ENCODE peak calls at places on chromosomes 13 and 19, in nine cellular contexts. G, B, M, Q, R, T, K, Y and C are unnamed samples.
A peak's percentile ranks its signal among the peaks of the same experiment; 100 is the strongest.

GRCh38 chr19:47122359-47123335 is 8.0 kb upstream of the SAE1 start:
- DNase-seq in G (no peak), R (no peak), M (no peak), Y (no peak), Q (no peak), T (no peak), K (peak; percentile 44), B (no peak), C (no peak)

GRCh38 chr13:57045816-57046691 is 94.7 kb upstream of the PRR20A start:
- DNase-seq in M (no peak), T (no peak), K (peak; percentile 4), G (no peak), Q (no peak), B (no peak), Y (no peak), R (no peak), C (no peak)

GRCh38 chr19:917323-918151 is at the start of gene KISS1R:
- DNase-seq in R (no peak), K (peak; percentile 75), G (peak; percentile 76), M (no peak), Y (no peak), T (no peak), B (no peak), Q (peak; percentile 50), C (no peak)

GRCh38 chr13:59679239-59679638 is 484.5 kb downstream of the DIAPH3 start:
- DNase-seq in B (no peak), R (no peak), M (no peak), Y (no peak), T (no peak), K (no peak), G (no peak), Q (no peak), C (no peak)

GRCh38 chr19:40365613-40366401 is 17.3 kb downstream of the PLD3 start:
- DNase-seq in R (peak; percentile 56), Q (peak; percentile 50), B (peak; percentile 51), M (peak; percentile 47), K (peak; percentile 89), T (no peak), G (peak; percentile 52), Y (peak; percentile 61), C (no peak)

GRCh38 chr19:29666634-29667389 is 1.6 kb downstream of the PLEKHF1 start:
- DNase-seq in Q (peak; percentile 44), K (peak; percentile 81), Y (peak; percentile 82), M (peak; percentile 58), G (peak; percentile 57), B (peak; percentile 83), R (peak; percentile 70), T (no peak), C (no peak)

GRCh38 chr13:69101841-69102240 is 1005.8 kb upstream of the ATXN8OS start:
- DNase-seq in Y (no peak), M (no peak), T (no peak), R (no peak), Q (no peak), B (no peak), G (no peak), K (no peak), C (no peak)

GRCh38 chr13:110138009-110138699 is 168.8 kb downstream of the COL4A1 start:
- DNase-seq in Q (peak; percentile 63), Y (peak; percentile 81), R (peak; percentile 43), K (peak; percentile 62), G (no peak), T (no peak), M (peak; percentile 53), B (peak; percentile 56), C (peak; percentile 52)

GRCh38 chr19:4472174-4472974 is at the start of gene HDGFL2:
- DNase-seq in G (no peak), M (no peak), K (no peak), Q (peak; percentile 63), B (no peak), T (no peak), Y (peak; percentile 18), R (no peak), C (no peak)

GRCh38 chr13:37959284-37959683 is 89.7 kb upstream of the TRPC4 start:
- DNase-seq in M (no peak), B (no peak), Y (no peak), T (no peak), R (no peak), K (no peak), G (no peak), Q (no peak), C (no peak)

GRCh38 chr19:610801-611505 is 21.3 kb downstream of the HCN2 start:
- DNase-seq in M (no peak), Y (peak; percentile 62), Q (no peak), B (peak; percentile 66), R (peak; percentile 61), K (no peak), T (no peak), G (peak; percentile 82), C (no peak)

GRCh38 chr13:60788156-60788829 is 391.3 kb downstream of the TDRD3 start:
- DNase-seq in K (no peak), M (no peak), Q (no peak), G (no peak), Y (peak; percentile 35), R (peak; percentile 22), B (peak; percentile 28), T (peak; percentile 30), C (peak; percentile 17)

GRCh38 chr13:60790620-60791019 is 393.6 kb downstream of the TDRD3 start:
- DNase-seq in Q (no peak), B (no peak), K (no peak), T (no peak), Y (no peak), M (no peak), G (no peak), R (no peak), C (no peak)

DNA sequence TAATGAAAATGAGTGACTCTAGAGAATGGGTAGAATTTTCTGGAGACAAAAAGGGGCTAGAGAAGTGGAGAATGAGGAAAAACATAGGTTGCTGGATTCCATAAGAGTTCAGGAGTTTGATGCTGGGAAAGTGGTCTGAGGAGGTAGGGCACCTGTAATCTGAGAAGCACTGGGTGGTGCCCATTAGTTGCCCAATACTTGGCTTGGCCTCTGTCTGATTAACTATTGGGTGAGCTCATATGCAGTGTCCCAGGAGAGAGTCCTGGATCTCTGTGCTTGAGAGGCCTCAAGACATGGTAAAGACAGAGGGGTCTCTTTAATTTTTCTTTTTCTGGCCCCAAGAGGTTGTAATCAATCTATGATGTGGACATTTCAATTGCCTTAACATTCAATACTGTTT is 390.1 kb downstream of the TDRD3 start:
- DNase-seq in M (no peak), K (no peak), B (no peak), T (no peak), G (no peak), R (no peak), Q (no peak), Y (no peak), C (no peak)
- H3K27ac ChIP-seq in M (no peak overlapping the region), K (no peak overlapping the region), B (no peak overlapping the region), T (no peak overlapping the region), G (no peak overlapping the region), R (no peak overlapping the region), Q (no peak overlapping the region), Y (no peak overlapping the region), C (no peak overlapping the region)

GRCh38 chr19:12933287-12934072 is at the start of gene FARSA:
- DNase-seq in Y (peak; percentile 95), T (no peak), K (peak; percentile 94), Q (peak; percentile 92), B (peak; percentile 94), G (peak; percentile 90), M (peak; percentile 95), R (peak; percentile 89), C (peak; percentile 74)
- TF ChIP-seq CTCF in Y (no peak), T (no peak), K (no peak), Q (no peak), B (no peak), G (no peak), M (no peak), R (no peak), C (no peak)

GRCh38 chr13:21691928-21692327 is 21.1 kb downstream of the FGF9 start:
- DNase-seq in B (no peak), K (no peak), T (no peak), M (no peak), R (no peak), G (no peak), Q (no peak), Y (no peak), C (no peak)

GRCh38 chr13:21695536-21695935 is 24.7 kb downstream of the FGF9 start:
- DNase-seq in T (no peak), K (no peak), B (no peak), G (no peak), Q (no peak), M (no peak), Y (no peak), R (no peak), C (no peak)

GRCh38 chr13:21696865-21697448 is 26.1 kb downstream of the FGF9 start:
- DNase-seq in M (no peak), T (no peak), Q (no peak), B (no peak), R (no peak), K (no peak), G (no peak), Y (no peak), C (no peak)

GRCh38 chr13:21691500-21691899 is 20.6 kb downstream of the FGF9 start:
- DNase-seq in Q (no peak), T (no peak), G (no peak), K (no peak), Y (no peak), B (no peak), R (no peak), M (no peak), C (no peak)

DNA sequence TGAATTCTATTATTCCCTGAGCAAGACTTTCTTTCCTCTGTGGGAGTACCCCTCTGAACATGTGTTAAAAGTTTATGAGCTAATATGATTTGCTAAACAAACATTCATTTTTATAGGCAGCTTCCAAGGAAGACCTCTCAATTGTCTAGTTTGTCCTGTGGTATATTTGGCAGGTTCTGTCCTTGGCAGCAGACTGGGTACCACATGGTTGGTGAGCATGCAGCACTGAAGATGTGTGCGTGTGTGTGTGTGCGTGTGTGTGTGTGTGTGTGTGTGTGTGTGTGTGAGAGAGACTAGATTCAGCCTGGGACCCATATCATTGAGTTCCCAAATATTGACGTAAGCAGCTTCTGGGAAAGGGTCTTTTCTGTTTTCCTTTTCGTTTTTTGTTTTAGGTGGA is 24.0 kb downstream of the FGF9 start:
- DNase-seq in Y (no peak), B (peak; percentile 73), M (no peak), G (no peak), Q (no peak), K (no peak), R (no peak), T (no peak), C (no peak)
- H3K27ac ChIP-seq in Y (no peak overlapping the region), B (no peak overlapping the region), M (no peak overlapping the region), G (no peak overlapping the region), Q (no peak overlapping the region), K (no peak overlapping the region), R (no peak overlapping the region), T (no peak overlapping the region), C (no peak overlapping the region)

DNA sequence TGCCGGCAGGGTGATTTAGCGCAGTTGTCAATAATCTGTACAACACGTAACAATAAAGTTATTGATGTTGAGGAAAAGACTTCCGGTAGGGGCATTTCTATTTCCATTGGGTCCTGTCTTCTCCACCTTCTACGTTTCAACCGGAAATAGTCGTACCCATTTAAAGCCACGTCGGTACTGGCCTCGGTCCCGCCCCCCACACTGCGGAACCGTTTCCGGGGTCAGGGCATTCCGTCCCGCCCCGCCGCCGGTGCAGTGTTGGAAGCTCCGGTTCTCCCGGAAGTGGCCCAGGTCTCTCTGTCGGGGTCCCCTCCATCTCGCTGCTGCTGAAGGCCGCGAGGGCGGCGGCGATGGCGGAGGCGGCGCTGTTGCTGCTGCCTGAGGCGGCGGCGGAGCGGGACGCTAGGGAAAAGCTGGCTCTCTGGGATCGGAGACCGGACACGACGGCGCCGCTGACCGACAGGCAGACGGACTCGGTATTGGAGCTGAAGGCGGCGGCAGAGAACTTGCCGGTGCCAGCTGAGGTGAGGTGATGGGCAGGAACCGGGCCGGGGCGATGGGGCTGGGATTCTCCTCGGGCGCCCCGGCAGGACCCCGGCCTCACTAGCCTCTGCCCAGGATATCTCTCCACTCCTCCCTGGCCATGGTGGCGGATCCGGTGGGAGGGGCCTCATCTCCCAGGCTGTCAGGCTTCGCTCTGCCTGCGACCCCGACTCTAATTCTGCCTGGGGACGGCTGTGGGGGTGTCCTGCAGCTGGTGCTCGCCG is at the start of gene COG3:
- DNase-seq in Q (peak; percentile 95), G (peak; percentile 95), T (no peak), B (peak; percentile 95), R (peak; percentile 94), K (peak; percentile 95), M (peak; percentile 97), Y (peak; percentile 95), C (peak; percentile 81)
- TF ChIP-seq CTCF in Q (peak; percentile 43), G (peak; percentile 6), T (peak; percentile 36), B (peak; percentile 62), R (peak; percentile 67), K (peak; percentile 41), M (peak; percentile 49), Y (peak; percentile 32), C (no peak)